ENCODE peak calls at places on chromosomes 11 and 22, in eight cellular contexts. V is GM12878; X is stimulated activated CD4-positive, alpha-beta T cell treated with anti-CD3 and anti-CD28 coated beads, Interleukin-1b, Interleukin-23, amount 100 ng/mL, for 48 hours; H is iris pigment epithelial cell; J is NCI-H1105 treated with DMSO at 0.1 percent for 48 hours; P is H4; C is T-helper 2 cell; W is GM13977. S is an unnamed sample.
A peak's percentile ranks its signal among the peaks of the same experiment; 100 is the strongest.

GRCh38 chr22:42270512-42271190 is at the start of gene TCF20:
- DNase-seq in V (no peak), X (peak; percentile 70), H (peak; percentile 71), J (peak; percentile 73), P (peak; percentile 52), C (peak; percentile 74), W (peak; percentile 99), S (peak; percentile 78)

GRCh38 chr11:123302751-123303195 is 107.7 kb upstream of the CLMP start:
- DNase-seq in V (peak; percentile 79), X (peak; percentile 38), H (peak; percentile 71), J (no peak), P (no peak), C (no peak), W (peak; percentile 72), S (no peak)

GRCh38 chr11:2531277-2531986 is 86.6 kb downstream of the KCNQ1 start:
- DNase-seq in V (no peak), X (peak; percentile 47), H (peak; percentile 38), J (peak; percentile 30), P (peak; percentile 47), C (peak; percentile 53), W (peak; percentile 85), S (peak; percentile 73)

GRCh38 chr22:18012528-18012927 is 11.8 kb downstream of the MICAL3 start:
- DNase-seq in V (no peak), X (no peak), H (peak; percentile 71), J (no peak), P (no peak), C (no peak), W (no peak), S (no peak)

GRCh38 chr11:38182126-38182907 is 1584.3 kb upstream of the RAG2 start:
- DNase-seq in V (no peak), X (no peak), H (peak; percentile 4), J (no peak), P (peak; percentile 13), C (no peak), W (no peak), S (no peak)

GRCh38 chr22:30827646-30828045 is 133.0 kb downstream of the OSBP2 start:
- DNase-seq in V (no peak), X (no peak), H (no peak), J (no peak), P (no peak), C (no peak), W (no peak), S (no peak)

GRCh38 chr11:133978816-133979215 is 22.0 kb upstream of the IGSF9B start:
- DNase-seq in V (no peak), X (no peak), H (no peak), J (no peak), P (peak; percentile 29), C (no peak), W (no peak), S (no peak)

GRCh38 chr11:62144641-62145255 is 20.9 kb downstream of the INCENP start:
- DNase-seq in V (no peak), X (no peak), H (no peak), J (no peak), P (no peak), C (no peak), W (no peak), S (no peak)

GRCh38 chr22:26516503-26516902 is 4.2 kb upstream of the TFIP11 start:
- DNase-seq in V (no peak), X (no peak), H (no peak), J (no peak), P (no peak), C (no peak), W (no peak), S (no peak)

GRCh38 chr11:122754553-122755322 is 83.6 kb upstream of the CRTAM start:
- DNase-seq in V (no peak), X (peak; percentile 26), H (peak; percentile 20), J (no peak), P (no peak), C (no peak), W (peak; percentile 47), S (peak; percentile 54)

GRCh38 chr11:71977743-71978418 is 20.8 kb upstream of the IL18BP start:
- DNase-seq in V (peak; percentile 30), X (peak; percentile 35), H (peak; percentile 38), J (peak; percentile 12), P (peak; percentile 42), C (peak; percentile 21), W (peak; percentile 48), S (peak; percentile 49)

GRCh38 chr11:1177020-1177770 is 19.4 kb downstream of the MUC5AC start:
- DNase-seq in V (no peak), X (no peak), H (no peak), J (no peak), P (no peak), C (no peak), W (no peak), S (no peak)

GRCh38 chr11:30107899-30108298 is 91.1 kb upstream of the KCNA4 start:
- DNase-seq in V (no peak), X (no peak), H (peak; percentile 89), J (no peak), P (peak; percentile 72), C (no peak), W (no peak), S (no peak)

GRCh38 chr11:122337241-122338176 is 221.5 kb upstream of the BLID start:
- DNase-seq in V (no peak), X (no peak), H (no peak), J (no peak), P (no peak), C (no peak), W (no peak), S (no peak)

S was measured in naive thymus-derived CD4-positive, alpha-beta T cell.